ENCODE peak calls at places on chromosomes 6 and 20, in six cellular contexts. L is WTC11, K is HepG2, V is H1, G is GM12878, R is K562. F is an unnamed sample.

GRCh38 chr20:34863421-34863965 is 9.2 kb downstream of the GGT7 start:
- DNase-seq in V (peak), K (no peak), G (no peak), R (no peak), L (peak), F (peak)

GRCh38 chr6:142822882-142823578 is 121.9 kb downstream of the HIVEP2 start:
- DNase-seq in G (no peak), V (peak), R (peak), K (no peak), L (peak), F (peak)

GRCh38 chr6:73640179-73640750 is 13.5 kb downstream of the SLC17A5 start:
- DNase-seq in R (no peak), L (no peak), G (no peak), K (no peak), V (no peak), F (no peak)

GRCh38 chr6:137452331-137452894 is 41.8 kb downstream of the OLIG3 start:
- DNase-seq in L (no peak), K (no peak), G (no peak), V (no peak), R (no peak), F (no peak)

GRCh38 chr20:44731657-44732056 is 14.0 kb upstream of the KCNK15 start:
- DNase-seq in G (no peak), V (no peak), K (no peak), R (no peak), L (no peak), F (no peak)

GRCh38 chr20:59933296-59933848 is at the start of gene SYCP2:
- DNase-seq in G (no peak), V (no peak), K (no peak), L (no peak), R (peak), F (peak)

GRCh38 chr6:2763876-2764540 is 1.2 kb upstream of the WRNIP1 start:
- DNase-seq in R (no peak), G (no peak), L (no peak), V (no peak), K (no peak), F (peak)

GRCh38 chr6:152981989-152982767 is 663 bp downstream of the FBXO5 start:
- DNase-seq in R (peak), V (peak), K (no peak), G (no peak), L (no peak), F (peak)

GRCh38 chr6:36489426-36489825 is 46.6 kb downstream of the KCTD20 start:
- DNase-seq in V (no peak), K (no peak), L (no peak), G (no peak), R (no peak), F (no peak)

GRCh38 chr6:37667050-37667814 is 30.5 kb downstream of the MDGA1 start:
- DNase-seq in L (no peak), K (no peak), V (no peak), R (peak), G (no peak), F (no peak)

GRCh38 chr6:141562801-141563763 is 569.6 kb upstream of the GJE1 start:
- DNase-seq in K (peak), G (peak), L (peak), V (no peak), R (peak), F (peak)

GRCh38 chr6:24329022-24329421 is 28.8 kb downstream of the DCDC2 start:
- DNase-seq in L (no peak), V (no peak), R (no peak), K (no peak), G (no peak), F (no peak)

GRCh38 chr6:53795702-53796450 is 1.1 kb downstream of the LRRC1 start:
- DNase-seq in V (peak), K (peak), G (no peak), R (no peak), L (peak), F (peak)

GRCh38 chr20:25289886-25290597 is 42.2 kb downstream of the PYGB start:
- DNase-seq in V (no peak), K (no peak), L (no peak), R (no peak), G (no peak), F (peak)

GRCh38 chr6:39980839-39981580 is 46.7 kb upstream of the MOCS1 start:
- DNase-seq in K (peak), G (no peak), L (peak), R (peak), V (peak), F (peak)

GRCh38 chr20:31943052-31943471 is 8.8 kb downstream of the PDRG1 start:
- DNase-seq in L (no peak), R (no peak), K (no peak), G (no peak), V (no peak), F (no peak)

GRCh38 chr6:12842126-12842525 is 125.6 kb downstream of the PHACTR1 start:
- DNase-seq in K (no peak), R (no peak), L (no peak), V (no peak), G (no peak), F (no peak)

GRCh38 chr20:40433341-40433861 is 255.6 kb downstream of the MAFB start:
- DNase-seq in L (no peak), K (no peak), V (no peak), G (no peak), R (no peak), F (no peak)

GRCh38 chr6:50353603-50354002 is 303.9 kb upstream of the DEFB112 start:
- DNase-seq in K (no peak), V (no peak), L (peak), G (no peak), R (no peak), F (peak)

GRCh38 chr6:147161974-147162495 is 42.2 kb upstream of the STXBP5 start:
- DNase-seq in R (peak), K (no peak), V (no peak), L (no peak), G (no peak), F (no peak)

GRCh38 chr20:63536997-63537524 is at the start of gene PTK6:
- DNase-seq in K (no peak), G (no peak), V (no peak), R (no peak), L (no peak), F (no peak)

GRCh38 chr20:62780204-62780603 is 16.1 kb upstream of the MRGBP start:
- DNase-seq in G (no peak), L (no peak), R (no peak), K (no peak), V (no peak), F (no peak)

GRCh38 chr20:14687317-14687716 is 349.9 kb upstream of the FLRT3 start:
- DNase-seq in L (no peak), G (no peak), V (no peak), R (no peak), K (no peak), F (no peak)

GRCh38 chr6:26607434-26608230 is 10.9 kb downstream of the ABT1 start:
- DNase-seq in K (peak), L (peak), G (no peak), R (peak), V (no peak), F (peak)

GRCh38 chr20:50866036-50866685 is 65.1 kb downstream of the ADNP start:
- DNase-seq in G (no peak), V (no peak), L (no peak), K (no peak), R (no peak), F (no peak)

GRCh38 chr6:43285415-43285814 is 12.6 kb upstream of the SLC22A7 start:
- DNase-seq in R (no peak), L (no peak), K (no peak), G (no peak), V (no peak), F (peak)

GRCh38 chr6:31345026-31345730 is 11.8 kb downstream of the HLA-B start:
- DNase-seq in K (no peak), V (no peak), L (no peak), R (no peak), G (no peak), F (no peak)

GRCh38 chr6:56292505-56293181 is 45.3 kb upstream of the COL21A1 start:
- DNase-seq in K (peak), L (peak), G (no peak), R (peak), V (peak), F (peak)

GRCh38 chr6:10658910-10659696 is 35.3 kb downstream of the C6orf52 start:
- DNase-seq in V (peak), L (no peak), G (no peak), K (no peak), R (peak), F (peak)

GRCh38 chr6:170187669-170188566 is 103.0 kb downstream of the DLL1 start:
- DNase-seq in R (no peak), V (peak), K (no peak), G (no peak), L (no peak), F (no peak)

GRCh38 chr6:51843470-51844390 is 243.7 kb downstream of the PKHD1 start:
- DNase-seq in K (no peak), L (no peak), R (no peak), G (no peak), V (no peak), F (no peak)

GRCh38 chr20:41011551-41012067 is 17.0 kb upstream of the TOP1 start:
- DNase-seq in G (peak), R (no peak), L (no peak), V (no peak), K (no peak), F (no peak)

GRCh38 chr6:67629268-67629667 is 1005.8 kb upstream of the ADGRB3 start:
- DNase-seq in R (no peak), G (no peak), V (no peak), L (no peak), K (no peak), F (no peak)

GRCh38 chr6:70857387-70858077 is 99.3 kb downstream of the B3GAT2 start:
- DNase-seq in L (no peak), K (no peak), V (no peak), R (no peak), G (peak), F (no peak)

GRCh38 chr6:3232017-3232838 is 4.8 kb upstream of the TUBB2B start:
- DNase-seq in V (peak), L (no peak), K (no peak), G (no peak), R (no peak), F (peak)

GRCh38 chr6:15473174-15473573 is 189.7 kb downstream of the DTNBP1 start:
- DNase-seq in K (no peak), L (no peak), R (no peak), G (no peak), V (no peak), F (no peak)

GRCh38 chr20:18431206-18431605 is 35.6 kb downstream of the DZANK1 start:
- DNase-seq in R (peak), L (no peak), G (no peak), V (no peak), K (no peak), F (no peak)

GRCh38 chr6:134754013-134754690 is 195.7 kb downstream of the ALDH8A1 start:
- DNase-seq in K (no peak), V (no peak), R (no peak), L (no peak), G (no peak), F (no peak)

GRCh38 chr20:52852695-52853094 is 119.5 kb upstream of the TSHZ2 start:
- DNase-seq in K (peak), V (no peak), G (no peak), L (no peak), R (no peak), F (no peak)
- TF ChIP-seq CREB1 in K (no peak), V (no peak), G (no peak), L (no peak), R (no peak), F (no peak)

GRCh38 chr6:75288023-75288422 is 3.4 kb upstream of the TMEM30A start:
- DNase-seq in L (no peak), G (no peak), V (no peak), R (no peak), K (no peak), F (no peak)

GRCh38 chr6:75286955-75287354 is 2.4 kb upstream of the TMEM30A start:
- DNase-seq in R (no peak), K (no peak), G (no peak), L (no peak), V (no peak), F (no peak)

GRCh38 chr6:75290136-75290535 is 5.5 kb upstream of the TMEM30A start:
- DNase-seq in L (no peak), G (no peak), K (no peak), R (no peak), V (no peak), F (no peak)

GRCh38 chr6:75285156-75285639 is 606 bp upstream of the TMEM30A start:
- DNase-seq in K (no peak), G (no peak), L (no peak), V (no peak), R (no peak), F (no peak)

DNA sequence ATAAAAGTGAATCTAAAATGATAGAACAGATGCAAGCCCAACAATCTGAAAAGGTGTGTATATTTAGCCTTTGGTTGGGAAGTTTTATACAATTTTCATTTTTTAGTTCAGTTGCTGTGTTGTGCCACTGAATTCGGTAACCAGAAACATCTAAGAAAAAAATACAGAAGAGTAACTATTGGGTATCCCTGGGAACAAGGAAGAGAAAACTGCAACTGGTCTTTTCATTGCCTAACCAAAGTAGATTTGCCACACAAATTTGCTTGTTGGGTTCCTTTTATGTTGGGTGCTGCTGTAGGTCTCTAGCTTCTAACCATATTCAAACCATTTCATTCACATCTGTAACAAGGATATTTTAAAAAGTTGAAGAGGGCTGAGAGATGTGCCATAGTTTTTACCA is 2.8 kb upstream of the TMEM30A start:
- DNase-seq in L (no peak), G (no peak), V (no peak), K (no peak), R (no peak), F (no peak)
- TF ChIP-seq CREB1 in L (no peak), G (no peak), V (no peak), K (no peak), R (no peak), F (no peak)

DNA sequence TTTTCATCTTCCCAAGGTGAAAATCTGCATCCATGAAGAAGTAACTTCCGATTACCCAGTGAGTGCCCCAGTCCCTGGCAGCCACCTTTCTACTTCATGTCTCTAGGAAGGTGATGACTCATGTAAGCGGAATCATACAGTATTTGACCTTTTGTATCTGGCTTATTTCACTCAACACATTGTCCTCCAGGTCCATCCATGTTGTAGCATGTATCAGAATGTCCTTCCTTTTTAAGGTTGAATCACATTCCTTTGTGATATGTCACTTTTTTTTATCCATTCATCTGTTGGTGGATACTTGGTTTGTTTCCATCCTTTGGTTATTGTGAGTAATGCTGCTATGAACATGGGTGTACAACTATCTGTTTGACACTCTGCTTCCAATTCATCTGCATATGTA is 176.3 kb upstream of the CDYL start:
- DNase-seq in L (no peak), V (no peak), R (no peak), G (no peak), K (peak), F (no peak)
- TF ChIP-seq CREB1 in L (no peak), V (no peak), R (no peak), G (no peak), K (no peak), F (no peak)

DNA sequence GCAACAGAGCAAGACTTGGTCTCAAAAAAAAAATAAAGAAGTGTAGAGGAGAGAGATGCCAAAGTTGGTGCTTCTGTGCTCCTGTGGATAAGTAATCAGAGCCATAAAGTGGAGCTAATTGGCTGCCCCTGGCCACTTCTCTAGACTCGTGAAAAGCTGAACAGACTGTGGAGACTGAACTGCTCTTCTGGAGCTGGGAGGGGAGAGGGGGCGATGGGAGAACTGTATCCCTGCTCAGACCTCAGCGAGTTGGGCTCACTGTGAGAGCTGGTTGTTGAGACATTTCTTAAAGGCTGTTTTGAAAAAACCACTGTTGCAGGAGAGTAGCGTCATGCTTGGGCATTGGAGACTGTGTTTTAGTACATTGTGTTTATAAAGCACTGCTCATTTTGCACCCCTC is 125.7 kb downstream of the TCP11 start:
- DNase-seq in L (no peak), G (no peak), V (peak), R (no peak), K (no peak), F (no peak)
- TF ChIP-seq CREB1 in L (no peak), G (no peak), V (no peak), R (no peak), K (no peak), F (no peak)

GRCh38 chr6:21999012-21999528 is 297.8 kb downstream of the PRL start:
- DNase-seq in R (no peak), G (no peak), L (no peak), V (no peak), K (no peak), F (no peak)
- TF ChIP-seq CREB1 in R (no peak), G (no peak), L (no peak), V (no peak), K (no peak), F (no peak)